ENCODE peak calls at places on chromosomes 13 and 19, in eight cellular contexts. D is neural progenitor cell; J is hepatic stellate cell; H is AG08396; N is breast epithelium; S is coronary artery; F is stimulated activated CD4-positive, alpha-beta T cell treated with anti-CD3 and anti-CD28 coated beads, Interleukin-1b, Interleukin-23, amount 100 ng/mL, for 24 hours; O is nucleus accumbens. B is an unnamed sample.

GRCh38 chr13:49643003-49643651 is 14.8 kb downstream of the ARL11 start:
- DNase-seq in J (no peak), D (no peak), O (no peak), S (no peak), N (no peak), H (no peak), F (no peak), B (no peak)

GRCh38 chr19:6801397-6802086 is 29.0 kb downstream of the VAV1 start:
- DNase-seq in O (peak), H (no peak), F (peak), J (no peak), S (no peak), N (no peak), D (no peak), B (no peak)

GRCh38 chr19:39539165-39539518 is 819 bp downstream of the EID2 start:
- DNase-seq in F (no peak), S (no peak), O (no peak), H (peak), N (no peak), J (no peak), D (peak), B (peak)

GRCh38 chr13:78254113-78254512 is 335.5 kb upstream of the EDNRB start:
- DNase-seq in S (no peak), J (no peak), N (no peak), F (no peak), D (no peak), H (no peak), O (no peak), B (no peak)

GRCh38 chr19:7943444-7944176 is at the start of gene TIMM44:
- DNase-seq in H (peak), F (peak), O (peak), D (peak), N (peak), S (peak), J (peak), B (peak)

GRCh38 chr19:51131780-51132680 is 7.3 kb downstream of the SIGLEC9 start:
- DNase-seq in D (peak), H (peak), S (no peak), F (no peak), O (no peak), N (no peak), J (peak), B (no peak)

GRCh38 chr19:38701455-38702063 is 42.7 kb downstream of the CAPN12 start:
- DNase-seq in S (no peak), N (no peak), D (no peak), F (no peak), J (no peak), O (no peak), H (peak), B (no peak)

GRCh38 chr19:10995926-10996600 is 35.2 kb downstream of the SMARCA4 start:
- DNase-seq in J (no peak), N (no peak), H (no peak), S (no peak), O (no peak), F (no peak), D (no peak), B (no peak)

GRCh38 chr19:11694533-11695439 is 44.0 kb downstream of the ZNF823 start:
- DNase-seq in O (peak), S (peak), N (peak), D (peak), H (peak), J (peak), F (peak), B (peak)

GRCh38 chr13:110116072-110116487 is 190.9 kb downstream of the COL4A1 start:
- DNase-seq in S (peak), N (no peak), D (peak), J (no peak), H (no peak), O (no peak), F (peak), B (no peak)

GRCh38 chr13:71714802-71715375 is 152.1 kb downstream of the DACH1 start:
- DNase-seq in S (no peak), D (no peak), H (no peak), F (no peak), O (no peak), N (no peak), J (no peak), B (no peak)

GRCh38 chr13:72341904-72342303 is 385.5 kb downstream of the MZT1 start:
- DNase-seq in J (no peak), H (no peak), S (no peak), D (peak), F (no peak), N (no peak), O (no peak), B (no peak)

GRCh38 chr19:54708781-54709180 is 15.5 kb upstream of the KIR3DL3 start:
- DNase-seq in H (no peak), D (no peak), F (no peak), J (no peak), S (peak), O (no peak), N (peak), B (no peak)

B was measured in epithelial cell of proximal tubule.